ENCODE peak calls at places on chromosomes 16 and 17, in eight cellular contexts. K is nucleus accumbens; U is ureter; G is CD8-positive, alpha-beta memory T cell; E is CD4-positive, alpha-beta memory T cell; W is WTC11; O is choroid plexus epithelial cell; H is stimulated activated effector memory CD8-positive, alpha-beta T cell treated with anti-CD3 and anti-CD28 coated beads, Interleukin-12 subunit alpha, Interleukin-12 subunit beta, amount 100 ng/mL, for 72 hours. T is an unnamed sample.

GRCh38 chr16:77944631-77945030 is 77.7 kb upstream of the CLEC3A start:
- DNase-seq in K (peak; percentile 9), U (no peak), G (no peak), E (no peak), W (no peak), O (no peak), H (no peak), T (no peak)

GRCh38 chr16:57639172-57639571 is 10.7 kb downstream of the ADGRG1 start:
- DNase-seq in K (peak; percentile 91), U (no peak), G (peak; percentile 64), E (peak; percentile 11), W (peak; percentile 75), O (no peak), H (no peak), T (no peak)

GRCh38 chr17:44988256-44988942 is 20.3 kb upstream of the C1QL1 start:
- DNase-seq in K (no peak), U (no peak), G (no peak), E (no peak), W (peak; percentile 33), O (no peak), H (no peak), T (no peak)

GRCh38 chr17:9473716-9474115 is 101.9 kb downstream of the STX8 start:
- DNase-seq in K (no peak), U (no peak), G (no peak), E (no peak), W (no peak), O (peak; percentile 61), H (no peak), T (no peak)

GRCh38 chr16:68087688-68088087 is 2.5 kb downstream of the NFATC3 start:
- DNase-seq in K (no peak), U (no peak), G (no peak), E (no peak), W (no peak), O (no peak), H (no peak), T (no peak)

GRCh38 chr17:82065193-82065637 is 389 bp downstream of the DUS1L start:
- DNase-seq in K (no peak), U (no peak), G (peak; percentile 61), E (no peak), W (no peak), O (peak; percentile 39), H (peak; percentile 69), T (no peak)

GRCh38 chr17:62625184-62625869 is 2.1 kb upstream of the MRC2 start:
- DNase-seq in K (no peak), U (no peak), G (no peak), E (no peak), W (no peak), O (no peak), H (no peak), T (no peak)

GRCh38 chr16:31876955-31877828 is 3.6 kb downstream of the ZNF267 start:
- DNase-seq in K (no peak), U (no peak), G (peak; percentile 64), E (peak; percentile 48), W (no peak), O (peak; percentile 95), H (peak; percentile 82), T (no peak)